ENCODE peak calls at places on chromosomes 3 and 15, in four cellular contexts. L, E, R and W are unnamed samples.
A peak's percentile ranks its signal among the peaks of the same experiment; 100 is the strongest.

GRCh38 chr3:16668776-16669545 is 63.7 kb upstream of the DAZL start:
- DNase-seq in R (no peak), L (no peak), E (no peak), W (no peak)

GRCh38 chr3:18445421-18446066 is 20.4 kb upstream of the SATB1 start:
- DNase-seq in R (peak; percentile 27), L (no peak), E (no peak), W (peak; percentile 11)

GRCh38 chr15:87944051-87944450 is 312.5 kb downstream of the NTRK3 start:
- DNase-seq in R (no peak), L (no peak), E (no peak), W (no peak)

GRCh38 chr3:4821975-4822374 is 157.3 kb upstream of the BHLHE40 start:
- DNase-seq in L (no peak), R (no peak), E (no peak), W (no peak)

GRCh38 chr3:133479895-133480669 is 80.2 kb downstream of the BFSP2 start:
- DNase-seq in R (no peak), L (no peak), E (no peak), W (peak; percentile 72)

GRCh38 chr3:5022966-5023776 is 43.9 kb downstream of the BHLHE40 start:
- DNase-seq in R (peak; percentile 64), L (peak; percentile 87), E (peak; percentile 98), W (peak; percentile 96)

GRCh38 chr3:63753567-63753966 is 65.5 kb upstream of the C3orf49 start:
- DNase-seq in E (no peak), L (no peak), R (no peak), W (no peak)

GRCh38 chr15:39565851-39566250 is 15.0 kb upstream of the THBS1 start:
- DNase-seq in E (no peak), L (no peak), R (no peak), W (no peak)